ENCODE peak calls at places on chromosomes 2 and 18, in seven cellular contexts. L is PC-9, M is endodermal cell, T is MM.1S, D is RWPE1, X is AG10803, G is colonic mucosa. I is an unnamed sample.
A peak's percentile ranks its signal among the peaks of the same experiment; 100 is the strongest.

GRCh38 chr2:127130421-127130820 is 23.5 kb upstream of the BIN1 start:
- DNase-seq in M (no peak), X (no peak), D (no peak), L (no peak), T (no peak), G (no peak), I (no peak)

GRCh38 chr2:127032601-127033000 is 74.4 kb downstream of the BIN1 start:
- DNase-seq in M (no peak), G (no peak), L (no peak), T (no peak), D (no peak), X (peak; percentile 50), I (no peak)

GRCh38 chr2:11559066-11559785 is 25.4 kb downstream of the GREB1 start:
- DNase-seq in X (no peak), L (no peak), D (no peak), M (no peak), G (no peak), T (no peak), I (no peak)

GRCh38 chr2:217687771-217688170 is 315.0 kb downstream of the TNS1 start:
- DNase-seq in T (no peak), L (no peak), X (no peak), M (peak; percentile 15), D (no peak), G (no peak), I (no peak)

GRCh38 chr18:62088146-62088545 is 98.7 kb downstream of the PIGN start:
- DNase-seq in G (no peak), M (no peak), D (no peak), T (no peak), L (no peak), X (peak; percentile 46), I (peak; percentile 5)

GRCh38 chr2:64243081-64244048 is 99.1 kb upstream of the PELI1 start:
- DNase-seq in D (no peak), G (peak; percentile 44), X (no peak), M (peak; percentile 26), T (no peak), L (peak; percentile 19), I (no peak)

GRCh38 chr2:48339451-48339850 is 190.5 kb upstream of the STON1 start:
- DNase-seq in G (no peak), M (no peak), T (no peak), D (no peak), L (no peak), X (peak; percentile 13), I (no peak)

GRCh38 chr2:241900251-241901017 is 30.9 kb downstream of the RTP5 start:
- DNase-seq in G (no peak), M (peak; percentile 31), D (no peak), X (no peak), L (peak; percentile 25), T (no peak), I (peak; percentile 65)

GRCh38 chr18:50855976-50856772 is 22.7 kb upstream of the ME2 start:
- DNase-seq in G (no peak), M (no peak), D (no peak), X (no peak), L (no peak), T (no peak), I (no peak)

GRCh38 chr18:31493171-31493570 is 4.8 kb upstream of the DSG2 start:
- DNase-seq in X (no peak), M (no peak), L (no peak), D (no peak), T (no peak), G (no peak), I (no peak)

GRCh38 chr2:37637122-37637875 is 34.1 kb downstream of the CDC42EP3 start:
- DNase-seq in L (no peak), X (peak; percentile 77), G (no peak), M (no peak), D (no peak), T (no peak), I (no peak)

GRCh38 chr2:73920577-73921545 is 5.8 kb upstream of the DGUOK start:
- DNase-seq in X (no peak), L (no peak), G (peak; percentile 43), D (no peak), T (no peak), M (peak; percentile 92), I (no peak)

GRCh38 chr2:175950512-175950911 is 51.6 kb downstream of the LNPK start:
- DNase-seq in X (no peak), G (no peak), L (peak; percentile 6), D (no peak), T (no peak), M (no peak), I (no peak)

GRCh38 chr2:66982766-66983165 is 414.4 kb upstream of the ETAA1 start:
- DNase-seq in T (no peak), D (no peak), L (no peak), G (no peak), M (no peak), X (peak; percentile 3), I (peak; percentile 47)

GRCh38 chr2:25794544-25795276 is 83.6 kb downstream of the ASXL2 start:
- DNase-seq in G (no peak), T (peak; percentile 47), L (no peak), M (no peak), X (no peak), D (no peak), I (no peak)

GRCh38 chr18:42373584-42373983 is 418.6 kb downstream of the PIK3C3 start:
- DNase-seq in G (no peak), X (no peak), T (no peak), M (no peak), L (no peak), D (no peak), I (no peak)

GRCh38 chr18:48697441-48697840 is 158.6 kb downstream of the CTIF start:
- DNase-seq in G (no peak), D (no peak), X (no peak), T (no peak), L (no peak), M (no peak), I (no peak)

GRCh38 chr2:10534514-10535250 is 86.6 kb upstream of the ODC1 start:
- DNase-seq in T (no peak), X (no peak), L (peak; percentile 52), G (no peak), D (no peak), M (no peak), I (no peak)

GRCh38 chr2:85741811-85742507 is 11.8 kb upstream of the ATOH8 start:
- DNase-seq in X (peak; percentile 97), L (no peak), T (no peak), G (peak; percentile 52), D (peak; percentile 62), M (no peak), I (peak; percentile 95)

GRCh38 chr18:76426738-76427305 is 68.2 kb downstream of the ZNF516 start:
- DNase-seq in G (no peak), X (no peak), T (no peak), L (no peak), D (peak; percentile 32), M (peak; percentile 94), I (peak; percentile 93)

GRCh38 chr18:50895350-50896045 is 16.6 kb downstream of the ME2 start:
- DNase-seq in X (no peak), L (no peak), T (no peak), M (no peak), G (no peak), D (no peak), I (no peak)

GRCh38 chr2:41853427-41854191 is 194.2 kb upstream of the PKDCC start:
- DNase-seq in M (peak; percentile 87), L (no peak), X (peak; percentile 63), D (peak; percentile 45), T (peak; percentile 35), G (peak; percentile 69), I (peak; percentile 71)

GRCh38 chr2:119407430-119408220 is 24.0 kb upstream of the TMEM37 start:
- DNase-seq in T (peak; percentile 58), X (peak; percentile 60), M (peak; percentile 83), D (peak; percentile 76), G (peak; percentile 72), L (peak; percentile 44), I (peak; percentile 83)

GRCh38 chr18:43485565-43485964 is 208.3 kb upstream of the SYT4 start:
- DNase-seq in X (no peak), M (no peak), G (no peak), T (peak; percentile 75), D (no peak), L (no peak), I (no peak)

GRCh38 chr18:22704627-22704918 is 228.6 kb upstream of the RBBP8 start:
- DNase-seq in M (no peak), T (no peak), G (no peak), D (no peak), L (no peak), X (no peak), I (no peak)
- TF ChIP-seq CTCF in M (peak; percentile 4), T (no peak), G (no peak), D (peak; percentile 28), L (no peak), X (no peak), I (no peak)

DNA sequence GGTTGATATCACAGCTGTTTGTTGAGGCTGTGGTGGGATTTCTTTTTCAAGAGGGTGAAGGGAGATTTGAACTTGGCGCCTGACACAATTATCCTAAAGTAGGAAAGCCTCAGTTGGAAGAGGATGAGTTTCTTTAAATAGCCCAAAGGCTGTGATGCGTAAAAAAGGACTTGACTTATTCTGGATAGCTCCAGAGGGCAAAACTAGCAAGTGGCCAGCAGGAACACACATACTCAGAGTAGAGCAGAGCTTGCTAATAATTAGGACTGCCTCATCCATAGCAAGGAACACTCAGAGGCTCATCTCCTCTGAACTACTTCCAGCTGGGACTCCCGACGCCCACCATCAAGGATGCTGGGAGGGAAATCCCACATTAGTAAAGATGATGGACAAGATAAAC is 74.0 kb downstream of the AFF3 start:
- DNase-seq in G (no peak), X (no peak), T (no peak), M (no peak), L (no peak), D (no peak), I (no peak)
- TF ChIP-seq CTCF in G (no peak), X (no peak), T (no peak), M (no peak), L (no peak), D (no peak), I (no peak)

GRCh38 chr2:153819501-153819900 is 52.2 kb upstream of the GALNT13 start:
- DNase-seq in L (no peak), D (no peak), M (peak; percentile 69), G (no peak), T (no peak), X (no peak), I (peak; percentile 56)
- TF ChIP-seq CTCF in L (peak; percentile 37), D (no peak), M (peak; percentile 78), G (no peak), T (no peak), X (no peak), I (no peak)

DNA sequence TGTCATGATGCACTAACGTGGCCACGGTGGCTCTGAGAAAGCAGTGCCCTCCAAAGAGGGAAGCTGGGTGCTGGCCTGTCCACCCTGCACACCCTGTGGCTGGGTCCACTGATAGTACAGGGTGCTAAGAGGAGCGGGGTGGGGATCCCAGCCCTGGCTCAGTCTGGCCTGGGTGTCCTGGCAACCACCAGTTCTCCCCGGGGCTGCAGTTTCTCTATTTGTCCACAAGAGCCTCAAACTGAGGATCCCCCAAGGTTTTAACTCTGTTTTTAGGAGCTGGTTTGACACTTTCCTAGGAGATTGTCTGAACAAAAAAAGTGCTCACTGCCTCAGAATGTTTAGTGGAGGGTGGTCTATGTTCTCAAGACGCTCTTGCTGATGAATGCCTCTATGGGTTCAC is 29.0 kb downstream of the EDAR start:
- DNase-seq in D (no peak), G (no peak), T (no peak), M (no peak), X (no peak), L (no peak), I (peak; percentile 77)
- TF ChIP-seq CTCF in D (no peak), G (no peak), T (peak; percentile 8), M (peak; percentile 61), X (no peak), L (no peak), I (peak; percentile 29)